ENCODE peak calls at places on chromosomes 16 and 17, in seven cellular contexts. One of them, this sample, is unnamed.

GRCh38 chr17:55996826-55997225 is 156.4 kb upstream of the ANKFN1 start:
- DNase-seq in suprapubic skin: no peak
- DNase-seq in effector memory CD4-positive, alpha-beta T cell: no peak
- DNase-seq in uterus: no peak
- DNase-seq in bronchial epithelial cell: no peak
- DNase-seq in body of pancreas: no peak
- DNase-seq in Caco-2: no peak
- DNase-seq in this sample: no peak

GRCh38 chr16:22374311-22375116 is at the start of gene CDR2:
- DNase-seq in uterus: peak; percentile 99
- DNase-seq in suprapubic skin: peak; percentile 99
- DNase-seq in effector memory CD4-positive, alpha-beta T cell: peak; percentile 97
- DNase-seq in body of pancreas: peak; percentile 99
- DNase-seq in Caco-2: peak; percentile 98
- DNase-seq in bronchial epithelial cell: peak; percentile 91
- DNase-seq in this sample: peak; percentile 99

GRCh38 chr17:49881054-49881402 is 33.2 kb upstream of the TAC4 start:
- DNase-seq in uterus: no peak
- DNase-seq in body of pancreas: no peak
- DNase-seq in bronchial epithelial cell: no peak
- DNase-seq in suprapubic skin: no peak
- DNase-seq in effector memory CD4-positive, alpha-beta T cell: no peak
- DNase-seq in Caco-2: peak; percentile 69
- DNase-seq in this sample: peak; percentile 76

GRCh38 chr17:82702161-82702932 is 3.8 kb upstream of the RAB40B start:
- DNase-seq in bronchial epithelial cell: no peak
- DNase-seq in uterus: no peak
- DNase-seq in effector memory CD4-positive, alpha-beta T cell: no peak
- DNase-seq in suprapubic skin: peak; percentile 55
- DNase-seq in body of pancreas: no peak
- DNase-seq in Caco-2: no peak
- DNase-seq in this sample: no peak

GRCh38 chr16:85425061-85425662 is 188.0 kb upstream of the GSE1 start:
- DNase-seq in body of pancreas: peak; percentile 5
- DNase-seq in bronchial epithelial cell: no peak
- DNase-seq in suprapubic skin: no peak
- DNase-seq in effector memory CD4-positive, alpha-beta T cell: no peak
- DNase-seq in uterus: no peak
- DNase-seq in Caco-2: no peak
- DNase-seq in this sample: no peak

GRCh38 chr16:14486520-14487303 is 143.3 kb downstream of the PARN start:
- DNase-seq in uterus: peak; percentile 83
- DNase-seq in bronchial epithelial cell: peak; percentile 86
- DNase-seq in effector memory CD4-positive, alpha-beta T cell: no peak
- DNase-seq in body of pancreas: peak; percentile 98
- DNase-seq in Caco-2: peak; percentile 74
- DNase-seq in suprapubic skin: peak; percentile 87
- DNase-seq in this sample: peak; percentile 75

GRCh38 chr16:50719401-50720337 is 22.2 kb upstream of the CYLD start:
- DNase-seq in bronchial epithelial cell: no peak
- DNase-seq in effector memory CD4-positive, alpha-beta T cell: no peak
- DNase-seq in uterus: no peak
- DNase-seq in body of pancreas: peak; percentile 60
- DNase-seq in suprapubic skin: no peak
- DNase-seq in Caco-2: peak; percentile 74
- DNase-seq in this sample: peak; percentile 74

GRCh38 chr17:6752068-6752909 is 3.6 kb upstream of the XAF1 start:
- DNase-seq in uterus: peak; percentile 47
- DNase-seq in Caco-2: no peak
- DNase-seq in effector memory CD4-positive, alpha-beta T cell: no peak
- DNase-seq in bronchial epithelial cell: peak; percentile 93
- DNase-seq in suprapubic skin: peak; percentile 77
- DNase-seq in body of pancreas: peak; percentile 18
- DNase-seq in this sample: peak; percentile 51

GRCh38 chr16:80527297-80527696 is 13.5 kb upstream of the DYNLRB2 start:
- DNase-seq in effector memory CD4-positive, alpha-beta T cell: no peak
- DNase-seq in body of pancreas: peak; percentile 12
- DNase-seq in suprapubic skin: no peak
- DNase-seq in bronchial epithelial cell: peak; percentile 44
- DNase-seq in Caco-2: peak; percentile 47
- DNase-seq in uterus: no peak
- DNase-seq in this sample: peak; percentile 85

GRCh38 chr16:65704866-65705265 is 583.0 kb upstream of the CDH11 start:
- DNase-seq in effector memory CD4-positive, alpha-beta T cell: no peak
- DNase-seq in Caco-2: no peak
- DNase-seq in uterus: no peak
- DNase-seq in suprapubic skin: no peak
- DNase-seq in bronchial epithelial cell: no peak
- DNase-seq in body of pancreas: no peak
- DNase-seq in this sample: peak; percentile 57

GRCh38 chr17:40284085-40284713 is 3.5 kb upstream of the CDC6 start:
- DNase-seq in uterus: no peak
- DNase-seq in Caco-2: peak; percentile 82
- DNase-seq in body of pancreas: no peak
- DNase-seq in bronchial epithelial cell: peak; percentile 95
- DNase-seq in effector memory CD4-positive, alpha-beta T cell: no peak
- DNase-seq in suprapubic skin: no peak
- DNase-seq in this sample: no peak

GRCh38 chr16:30958164-30959083 is 870 bp downstream of the SETD1A start:
- DNase-seq in effector memory CD4-positive, alpha-beta T cell: no peak
- DNase-seq in suprapubic skin: peak; percentile 76
- DNase-seq in uterus: peak; percentile 65
- DNase-seq in body of pancreas: peak; percentile 59
- DNase-seq in Caco-2: peak; percentile 82
- DNase-seq in bronchial epithelial cell: no peak
- DNase-seq in this sample: peak; percentile 87

GRCh38 chr17:62105861-62106260 is 40.8 kb upstream of the MED13 start:
- DNase-seq in effector memory CD4-positive, alpha-beta T cell: no peak
- DNase-seq in suprapubic skin: no peak
- DNase-seq in body of pancreas: peak; percentile 67
- DNase-seq in bronchial epithelial cell: no peak
- DNase-seq in Caco-2: no peak
- DNase-seq in uterus: no peak
- DNase-seq in this sample: no peak

GRCh38 chr17:46190763-46191162 is 2.5 kb downstream of the KANSL1 start:
- DNase-seq in effector memory CD4-positive, alpha-beta T cell: no peak
- DNase-seq in suprapubic skin: no peak
- DNase-seq in body of pancreas: no peak
- DNase-seq in uterus: no peak
- DNase-seq in bronchial epithelial cell: peak; percentile 38
- DNase-seq in Caco-2: no peak
- DNase-seq in this sample: no peak

GRCh38 chr17:32523017-32523680 is 36.4 kb downstream of the CDK5R1 start:
- DNase-seq in Caco-2: no peak
- DNase-seq in body of pancreas: no peak
- DNase-seq in effector memory CD4-positive, alpha-beta T cell: no peak
- DNase-seq in uterus: no peak
- DNase-seq in bronchial epithelial cell: no peak
- DNase-seq in suprapubic skin: no peak
- DNase-seq in this sample: peak; percentile 66

GRCh38 chr16:17474572-17474971 is 3.8 kb upstream of the XYLT1 start:
- DNase-seq in suprapubic skin: no peak
- DNase-seq in bronchial epithelial cell: no peak
- DNase-seq in Caco-2: no peak
- DNase-seq in effector memory CD4-positive, alpha-beta T cell: no peak
- DNase-seq in uterus: no peak
- DNase-seq in body of pancreas: no peak
- DNase-seq in this sample: no peak

GRCh38 chr16:629289-630023 is 1.3 kb upstream of the WFIKKN1 start:
- DNase-seq in suprapubic skin: peak; percentile 63
- DNase-seq in effector memory CD4-positive, alpha-beta T cell: no peak
- DNase-seq in bronchial epithelial cell: no peak
- DNase-seq in uterus: peak; percentile 23
- DNase-seq in body of pancreas: no peak
- DNase-seq in Caco-2: no peak
- DNase-seq in this sample: no peak
- H3K4me3 ChIP-seq in suprapubic skin: no peak overlapping the region
- H3K4me3 ChIP-seq in effector memory CD4-positive, alpha-beta T cell: no peak overlapping the region
- H3K4me3 ChIP-seq in bronchial epithelial cell: no peak overlapping the region
- H3K4me3 ChIP-seq in uterus: no peak overlapping the region
- H3K4me3 ChIP-seq in body of pancreas: no peak overlapping the region
- H3K4me3 ChIP-seq in Caco-2: no peak overlapping the region
- H3K4me3 ChIP-seq in this sample: no peak overlapping the region

DNA sequence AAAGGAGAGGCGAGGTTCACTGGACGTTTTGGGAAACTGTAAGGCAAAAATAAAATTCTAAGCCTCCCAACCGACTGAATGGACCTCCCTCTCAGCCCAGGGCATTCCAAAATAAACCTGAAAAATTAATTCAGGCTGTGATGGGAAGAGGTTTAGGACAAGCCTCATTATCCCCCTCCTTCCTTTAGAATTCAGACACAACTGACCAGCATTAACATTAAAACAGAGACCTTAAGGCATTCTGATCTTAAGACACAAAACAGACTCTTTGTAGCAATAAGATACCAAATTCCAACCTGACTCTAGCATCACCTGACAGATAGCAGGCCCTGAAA is 298 bp upstream of the LDHD start:
- DNase-seq in suprapubic skin: no peak
- DNase-seq in bronchial epithelial cell: no peak
- DNase-seq in Caco-2: no peak
- DNase-seq in effector memory CD4-positive, alpha-beta T cell: no peak
- DNase-seq in body of pancreas: no peak
- DNase-seq in uterus: no peak
- DNase-seq in this sample: no peak
- H3K4me3 ChIP-seq in suprapubic skin: peak overlapping the region; percentile 50
- H3K4me3 ChIP-seq in bronchial epithelial cell: no peak overlapping the region
- H3K4me3 ChIP-seq in Caco-2: no peak overlapping the region
- H3K4me3 ChIP-seq in effector memory CD4-positive, alpha-beta T cell: no peak overlapping the region
- H3K4me3 ChIP-seq in body of pancreas: no peak overlapping the region
- H3K4me3 ChIP-seq in uterus: no peak overlapping the region
- H3K4me3 ChIP-seq in this sample: no peak overlapping the region

DNA sequence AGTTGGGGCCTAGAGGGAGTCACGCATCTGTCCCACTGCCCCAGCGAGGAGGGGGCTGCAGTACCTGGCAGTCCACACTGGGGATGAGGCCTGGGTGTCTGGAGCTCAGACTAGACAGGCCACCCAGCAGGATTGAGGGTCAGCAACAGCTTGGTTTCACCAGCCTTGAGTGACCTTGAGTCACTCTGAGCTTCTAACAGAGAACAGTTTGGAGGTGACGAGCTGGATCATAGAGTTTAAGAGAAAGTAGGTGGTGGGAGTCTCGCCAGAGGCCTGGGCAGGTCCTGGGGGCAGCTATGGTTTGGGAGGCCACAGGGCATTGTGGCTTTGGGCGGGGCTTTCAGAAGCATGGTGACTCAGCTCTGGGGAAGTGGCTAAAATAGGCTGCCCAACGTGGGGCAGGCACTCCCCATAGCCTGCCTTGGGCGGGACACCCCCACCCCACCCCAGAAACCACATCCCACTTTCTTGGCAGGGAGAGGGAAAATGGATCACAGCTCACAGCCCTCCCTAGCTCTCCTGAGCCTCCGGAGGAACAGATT is 20.5 kb downstream of the CDC42EP4 start:
- DNase-seq in Caco-2: no peak
- DNase-seq in bronchial epithelial cell: peak; percentile 78
- DNase-seq in suprapubic skin: peak; percentile 86
- DNase-seq in effector memory CD4-positive, alpha-beta T cell: no peak
- DNase-seq in body of pancreas: peak; percentile 66
- DNase-seq in uterus: peak; percentile 67
- DNase-seq in this sample: no peak
- H3K4me3 ChIP-seq in Caco-2: no peak overlapping the region
- H3K4me3 ChIP-seq in bronchial epithelial cell: no peak overlapping the region
- H3K4me3 ChIP-seq in suprapubic skin: peak overlapping the region; percentile 19
- H3K4me3 ChIP-seq in effector memory CD4-positive, alpha-beta T cell: no peak overlapping the region
- H3K4me3 ChIP-seq in body of pancreas: no peak overlapping the region
- H3K4me3 ChIP-seq in uterus: no peak overlapping the region
- H3K4me3 ChIP-seq in this sample: no peak overlapping the region

GRCh38 chr17:1940810-1941185 is 84.3 kb downstream of the RTN4RL1 start:
- DNase-seq in Caco-2: no peak
- DNase-seq in body of pancreas: no peak
- DNase-seq in suprapubic skin: no peak
- DNase-seq in bronchial epithelial cell: no peak
- DNase-seq in effector memory CD4-positive, alpha-beta T cell: no peak
- DNase-seq in uterus: no peak
- DNase-seq in this sample: no peak

GRCh38 chr17:1939979-1940809 is 84.9 kb downstream of the RTN4RL1 start:
- DNase-seq in bronchial epithelial cell: no peak
- DNase-seq in uterus: no peak
- DNase-seq in suprapubic skin: no peak
- DNase-seq in effector memory CD4-positive, alpha-beta T cell: no peak
- DNase-seq in Caco-2: no peak
- DNase-seq in body of pancreas: no peak
- DNase-seq in this sample: no peak

GRCh38 chr17:1934901-1935300 is 90.2 kb downstream of the RTN4RL1 start:
- DNase-seq in body of pancreas: no peak
- DNase-seq in Caco-2: no peak
- DNase-seq in uterus: no peak
- DNase-seq in effector memory CD4-positive, alpha-beta T cell: no peak
- DNase-seq in bronchial epithelial cell: no peak
- DNase-seq in suprapubic skin: no peak
- DNase-seq in this sample: no peak

GRCh38 chr17:1936766-1937165 is 88.4 kb downstream of the RTN4RL1 start:
- DNase-seq in uterus: no peak
- DNase-seq in body of pancreas: no peak
- DNase-seq in Caco-2: no peak
- DNase-seq in effector memory CD4-positive, alpha-beta T cell: no peak
- DNase-seq in bronchial epithelial cell: no peak
- DNase-seq in suprapubic skin: no peak
- DNase-seq in this sample: no peak

GRCh38 chr17:1937461-1937860 is 87.7 kb downstream of the RTN4RL1 start:
- DNase-seq in uterus: no peak
- DNase-seq in suprapubic skin: no peak
- DNase-seq in effector memory CD4-positive, alpha-beta T cell: no peak
- DNase-seq in bronchial epithelial cell: no peak
- DNase-seq in body of pancreas: no peak
- DNase-seq in Caco-2: no peak
- DNase-seq in this sample: no peak
- H3K4me3 ChIP-seq in uterus: no peak overlapping the region
- H3K4me3 ChIP-seq in suprapubic skin: no peak overlapping the region
- H3K4me3 ChIP-seq in effector memory CD4-positive, alpha-beta T cell: no peak overlapping the region
- H3K4me3 ChIP-seq in bronchial epithelial cell: no peak overlapping the region
- H3K4me3 ChIP-seq in body of pancreas: no peak overlapping the region
- H3K4me3 ChIP-seq in Caco-2: no peak overlapping the region
- H3K4me3 ChIP-seq in this sample: no peak overlapping the region

GRCh38 chr17:75511270-75511609 is 4.1 kb downstream of the CASKIN2 start:
- DNase-seq in effector memory CD4-positive, alpha-beta T cell: no peak
- DNase-seq in bronchial epithelial cell: no peak
- DNase-seq in Caco-2: no peak
- DNase-seq in suprapubic skin: no peak
- DNase-seq in uterus: no peak
- DNase-seq in body of pancreas: no peak
- DNase-seq in this sample: no peak
- H3K4me3 ChIP-seq in effector memory CD4-positive, alpha-beta T cell: no peak overlapping the region
- H3K4me3 ChIP-seq in bronchial epithelial cell: no peak overlapping the region
- H3K4me3 ChIP-seq in Caco-2: no peak overlapping the region
- H3K4me3 ChIP-seq in suprapubic skin: peak overlapping the region; percentile 79
- H3K4me3 ChIP-seq in uterus: no peak overlapping the region
- H3K4me3 ChIP-seq in body of pancreas: no peak overlapping the region
- H3K4me3 ChIP-seq in this sample: no peak overlapping the region

This sample was measured in endodermal cell.